ENCODE peak calls at places on chromosomes 11 and 22, in five cellular contexts. A is spleen, O is astrocyte, L is fibroblast of lung, M is pancreas. H is an unnamed sample.

GRCh38 chr11:122258446-122258994 is 142.5 kb upstream of the BLID start:
- DNase-seq in M (no peak), A (no peak), O (peak), L (no peak), H (no peak)

GRCh38 chr11:69285091-69285490 is 8.9 kb upstream of the MYEOV start:
- DNase-seq in L (no peak), M (no peak), O (no peak), A (no peak), H (no peak)

GRCh38 chr11:114159320-114159719 is 99.8 kb downstream of the ZBTB16 start:
- DNase-seq in O (no peak), L (no peak), A (no peak), M (no peak), H (no peak)

GRCh38 chr11:115146425-115146824 is 357.8 kb downstream of the CADM1 start:
- DNase-seq in M (no peak), L (no peak), A (no peak), O (no peak), H (no peak)

GRCh38 chr11:103887001-103887680 is 149.3 kb upstream of the DDI1 start:
- DNase-seq in M (no peak), A (no peak), O (no peak), L (no peak), H (no peak)

GRCh38 chr11:103234974-103235373 is 125.7 kb downstream of the DYNC2H1 start:
- DNase-seq in A (no peak), M (no peak), L (peak), O (peak), H (no peak)

GRCh38 chr11:43737194-43737575 is 56.6 kb downstream of the HSD17B12 start:
- DNase-seq in A (no peak), L (peak), M (no peak), O (no peak), H (no peak)

GRCh38 chr11:105829084-105829483 is 193.0 kb downstream of the MSANTD4 start:
- DNase-seq in A (no peak), M (no peak), L (no peak), O (no peak), H (no peak)

GRCh38 chr11:110856993-110857812 is 145.0 kb upstream of the ARHGAP20 start:
- DNase-seq in O (peak), L (peak), M (no peak), A (no peak), H (no peak)

GRCh38 chr11:83157755-83158473 is 983 bp downstream of the PCF11 start:
- DNase-seq in O (peak), M (peak), L (peak), A (peak), H (peak)

GRCh38 chr11:119676461-119677020 is 52.5 kb downstream of the NECTIN1 start:
- DNase-seq in L (peak), M (no peak), O (peak), A (no peak), H (no peak)

GRCh38 chr22:28892175-28892731 is 8.9 kb downstream of the ZNRF3 start:
- DNase-seq in O (no peak), A (no peak), L (no peak), M (no peak), H (no peak)

GRCh38 chr22:30250713-30251267 is 4.2 kb upstream of the LIF start:
- DNase-seq in L (no peak), M (peak), O (peak), A (no peak), H (no peak)

GRCh38 chr11:77086521-77087472 is 15.8 kb upstream of the OMP start:
- DNase-seq in A (peak), L (no peak), M (peak), O (no peak), H (peak)

GRCh38 chr22:23053051-23053707 is 17.1 kb upstream of the GNAZ start:
- DNase-seq in L (no peak), A (peak), M (no peak), O (no peak), H (peak)

GRCh38 chr11:120830092-120830491 is 193.8 kb upstream of the TBCEL start:
- DNase-seq in O (no peak), A (peak), L (no peak), M (no peak), H (no peak)

GRCh38 chr11:105179542-105180278 is 40.1 kb upstream of the CARD18 start:
- DNase-seq in A (no peak), O (peak), M (no peak), L (peak), H (no peak)

GRCh38 chr11:88827018-88827676 is 238.6 kb downstream of the GRM5 start:
- DNase-seq in L (peak), O (no peak), A (no peak), M (no peak), H (no peak)

GRCh38 chr11:73914284-73914683 is 36.5 kb upstream of the DNAJB13 start:
- DNase-seq in O (no peak), M (peak), A (no peak), L (no peak), H (no peak)

GRCh38 chr22:43179151-43179910 is 7.6 kb downstream of the TTLL12 start:
- DNase-seq in O (no peak), A (no peak), M (no peak), L (no peak), H (no peak)

GRCh38 chr11:8288824-8289223 is 25.1 kb upstream of the LMO1 start:
- DNase-seq in L (no peak), A (peak), M (no peak), O (no peak), H (no peak)

GRCh38 chr11:47724041-47724729 is 9.0 kb upstream of the AGBL2 start:
- DNase-seq in O (peak), L (peak), M (peak), A (no peak), H (peak)

GRCh38 chr11:65132988-65133700 is 1.2 kb downstream of the SYVN1 start:
- DNase-seq in O (no peak), L (no peak), A (peak), M (peak), H (peak)

GRCh38 chr11:10067629-10068300 is 226.3 kb downstream of the SBF2 start:
- DNase-seq in L (no peak), M (no peak), O (no peak), A (no peak), H (no peak)

GRCh38 chr11:19234428-19234827 is 6.3 kb downstream of the E2F8 start:
- DNase-seq in A (no peak), L (no peak), O (no peak), M (no peak), H (no peak)

GRCh38 chr22:44181912-44182590 is 1.3 kb downstream of the PARVG start:
- DNase-seq in A (peak), M (no peak), O (no peak), L (no peak), H (no peak)

GRCh38 chr11:124108158-124108557 is 7.1 kb upstream of the VWA5A start:
- DNase-seq in M (no peak), O (no peak), L (peak), A (no peak), H (peak)

GRCh38 chr22:37202001-37202555 is 10.2 kb downstream of the SSTR3 start:
- DNase-seq in M (no peak), L (no peak), A (peak), O (no peak), H (no peak)

GRCh38 chr11:76669901-76670474 is 559 bp downstream of the LRRC32 start:
- DNase-seq in A (peak), M (no peak), O (peak), L (peak), H (peak)

GRCh38 chr11:131465746-131466145 is 95.3 kb downstream of the NTM start:
- DNase-seq in A (no peak), O (no peak), L (no peak), M (no peak), H (no peak)

GRCh38 chr11:111086058-111086457 is 159.5 kb upstream of the POU2AF2 start:
- DNase-seq in L (no peak), M (no peak), A (no peak), O (no peak), H (no peak)

GRCh38 chr11:69803022-69803421 is 16.2 kb downstream of the FGF3 start:
- DNase-seq in A (no peak), L (no peak), O (no peak), M (no peak), H (no peak)

GRCh38 chr11:112589132-112589531 is 328.5 kb upstream of the PLET1 start:
- DNase-seq in O (no peak), L (no peak), M (no peak), A (no peak), H (no peak)

GRCh38 chr11:117875397-117876048 is 935 bp downstream of the FXYD6 start:
- DNase-seq in M (no peak), O (no peak), L (no peak), A (no peak), H (peak)
- H3K4me3 ChIP-seq in M (peak), O (peak), L (peak), A (peak), H (peak)

DNA sequence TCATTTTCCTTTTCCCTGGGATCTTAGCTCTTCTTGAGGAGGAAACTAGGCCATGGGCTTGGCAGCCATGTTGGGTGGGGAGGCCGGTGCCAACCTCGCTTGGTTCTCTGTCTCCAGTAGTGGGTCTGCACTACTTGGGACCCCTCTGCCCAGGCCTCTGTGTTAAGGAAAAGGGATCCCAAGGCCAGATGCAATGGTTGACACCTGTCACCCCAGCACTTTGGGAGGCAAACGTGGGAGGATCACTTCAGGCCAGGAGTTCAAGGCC is 1.9 kb upstream of the ZDHHC8 start:
- DNase-seq in M (no peak), O (no peak), L (no peak), A (no peak), H (no peak)
- H3K27ac ChIP-seq in M (no peak), O (no peak), L (no peak), A (no peak), H (no peak)

GRCh38 chr22:17563936-17564391 is 666 bp downstream of the SLC25A18 start:
- DNase-seq in A (no peak), M (no peak), O (peak), L (peak), H (peak)
- TF ChIP-seq CTCF in A (no peak), M (no peak), O (no peak), L (no peak), H (no peak)

GRCh38 chr11:1574256-1575242 is 2.5 kb upstream of the DUSP8 start:
- DNase-seq in O (no peak), L (peak), M (peak), A (peak), H (peak)
- H3K4me3 ChIP-seq in O (peak), L (peak), M (peak), A (peak), H (no peak)

GRCh38 chr11:20289732-20290131 is 73.8 kb upstream of the HTATIP2 start:
- DNase-seq in A (no peak), M (no peak), O (no peak), L (no peak), H (no peak)
- H3K27ac ChIP-seq in A (no peak), M (no peak), O (no peak), L (no peak), H (no peak)

DNA sequence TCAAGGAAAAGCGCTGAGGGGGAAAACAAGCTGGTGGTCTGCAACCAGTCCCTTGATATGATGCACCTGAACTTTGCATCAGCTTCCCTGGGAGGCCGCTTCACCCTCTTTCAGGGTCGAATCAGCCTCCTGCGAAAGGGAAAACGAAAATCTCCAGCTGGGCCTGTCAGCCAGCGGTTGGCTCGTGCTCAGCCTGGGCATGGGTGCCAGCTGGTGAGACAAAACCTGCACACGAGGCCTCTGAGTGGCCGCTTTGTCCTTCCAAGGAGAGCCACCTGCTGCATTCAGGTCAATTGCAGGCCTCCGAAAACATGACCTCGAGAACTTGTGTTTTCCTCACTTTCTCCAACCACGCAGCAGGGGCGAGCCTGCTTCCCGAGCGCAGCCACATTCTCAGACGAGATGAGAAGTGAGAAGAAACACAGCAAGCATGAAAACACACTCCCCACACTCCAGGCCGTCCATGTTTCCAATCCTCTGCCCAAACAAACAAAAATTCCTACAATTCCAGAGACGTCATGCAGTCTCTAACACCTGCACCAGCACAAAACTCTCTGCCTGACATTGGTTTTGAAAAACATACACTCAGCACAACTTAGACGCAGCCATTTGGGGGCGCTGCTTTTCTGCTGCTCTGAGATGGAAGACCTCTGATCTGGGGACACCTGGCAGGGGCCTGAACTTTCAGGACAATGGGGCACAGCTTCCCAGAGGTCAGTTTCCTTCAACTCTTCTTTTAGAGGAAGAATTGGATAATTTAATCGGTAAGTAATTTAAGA is 77.1 kb downstream of the DHCR7 start:
- DNase-seq in L (no peak), A (no peak), O (no peak), M (no peak), H (no peak)
- TF ChIP-seq CTCF in L (no peak), A (no peak), O (no peak), M (no peak), H (no peak)

GRCh38 chr22:38312261-38312800 is 4.9 kb downstream of the CSNK1E start:
- DNase-seq in L (peak), M (no peak), A (no peak), O (no peak), H (no peak)
- H3K4me3 ChIP-seq in L (peak), M (no peak), A (no peak), O (no peak), H (no peak)

GRCh38 chr11:57439786-57440185 is 12.9 kb upstream of the SLC43A3 start:
- DNase-seq in L (no peak), O (no peak), M (no peak), A (no peak), H (no peak)

GRCh38 chr11:57444362-57445074 is 15.8 kb upstream of the RTN4RL2 start:
- DNase-seq in A (peak), O (no peak), M (no peak), L (no peak), H (no peak)

GRCh38 chr11:57438345-57439280 is 11.7 kb upstream of the SLC43A3 start:
- DNase-seq in M (no peak), L (no peak), A (no peak), O (no peak), H (no peak)

GRCh38 chr11:57436031-57436430 is 9.1 kb upstream of the SLC43A3 start:
- DNase-seq in L (no peak), A (no peak), O (no peak), M (no peak), H (no peak)

DNA sequence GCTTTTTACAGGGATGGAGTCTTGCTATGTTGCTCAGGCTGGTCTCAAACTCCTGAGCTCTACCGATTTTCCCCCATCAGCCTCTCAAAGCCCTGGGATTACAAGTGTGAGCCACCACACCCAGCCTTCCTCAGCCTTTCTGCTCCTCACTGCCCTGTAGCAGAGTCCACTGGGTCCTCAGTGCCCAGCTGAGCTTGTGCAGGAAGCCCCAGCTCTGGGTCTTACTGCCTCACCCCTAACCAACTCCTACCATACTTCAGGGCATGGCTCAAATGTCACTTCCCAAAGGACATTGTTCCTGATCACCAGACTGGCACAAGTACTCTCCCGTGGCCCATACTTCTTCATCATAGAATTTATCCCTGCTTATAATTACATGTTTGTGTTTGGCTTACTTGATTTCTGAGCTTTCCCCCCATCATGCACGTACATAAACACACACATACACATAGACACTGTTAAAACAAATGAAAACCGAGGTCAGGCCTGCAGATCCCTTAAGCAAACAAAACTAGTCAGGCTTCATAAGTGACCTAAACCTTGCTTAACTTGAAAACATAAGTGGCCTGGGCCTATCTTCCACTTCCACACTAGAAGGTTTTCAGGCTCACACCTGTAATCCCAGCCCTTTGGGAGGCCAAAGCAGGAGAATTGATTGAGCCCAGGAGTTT is 14.0 kb upstream of the SLC43A3 start:
- DNase-seq in L (no peak), M (no peak), O (no peak), A (no peak), H (no peak)
- H3K27ac ChIP-seq in L (no peak), M (no peak), O (no peak), A (no peak), H (no peak)

DNA sequence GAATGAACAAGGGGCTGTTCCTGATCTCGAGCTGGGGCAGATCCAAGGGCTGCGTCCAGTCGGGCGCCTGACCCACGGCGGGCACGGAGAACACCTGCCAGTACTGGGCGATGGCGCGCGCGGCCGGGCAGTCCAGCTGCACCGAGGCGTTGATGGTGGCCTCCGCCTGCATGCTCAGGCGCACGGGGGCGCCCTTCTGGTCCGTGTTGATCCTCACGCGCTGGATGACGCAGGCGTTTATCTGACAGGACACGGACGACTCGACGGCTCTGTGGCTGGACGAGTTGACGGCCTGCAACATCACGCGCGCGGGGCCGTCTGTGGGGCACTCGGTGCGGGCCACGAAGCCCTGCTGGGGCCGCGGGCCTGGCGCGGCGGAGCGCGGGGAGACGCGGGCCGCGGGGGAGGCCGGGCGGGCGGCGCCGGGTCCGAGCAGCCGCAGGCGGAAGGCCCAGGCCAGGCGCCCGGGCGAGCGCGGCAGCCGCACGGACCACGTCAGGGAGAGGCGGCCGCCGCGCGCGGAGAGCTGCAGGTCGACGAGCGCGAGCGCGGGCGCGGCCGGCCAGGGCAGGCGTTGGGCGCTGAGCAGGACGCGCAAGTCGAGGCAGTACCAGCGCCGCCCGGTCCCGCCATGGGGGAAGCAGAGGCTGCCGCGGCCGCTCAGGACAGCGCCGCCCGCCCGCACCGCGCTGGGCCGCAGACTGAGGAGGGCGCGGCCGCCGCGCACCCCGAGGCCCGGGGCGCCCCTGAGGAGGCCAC is 515 bp downstream of the PKDREJ start:
- DNase-seq in L (peak), A (peak), M (peak), O (peak), H (peak)
- TF ChIP-seq CTCF in L (peak), A (peak), M (no peak), O (no peak), H (no peak)

H was measured in testis.